ENCODE peak calls at places on chromosomes 4 and X, in nine cellular contexts. One of them, this sample, is unnamed.

GRCh38 chrX:38206036-38206435 is 14.6 kb downstream of the SRPX start:
- DNase-seq in neural progenitor cell: no peak
- DNase-seq in tibial artery: no peak
- DNase-seq in AG04450: no peak
- DNase-seq in GM06990: no peak
- DNase-seq in psoas muscle: no peak
- DNase-seq in BE2C: no peak
- DNase-seq in heart left ventricle: peak; percentile 32
- DNase-seq in right lobe of liver: no peak
- DNase-seq in this sample: peak; percentile 41

GRCh38 chr4:6875431-6875831 is 34.2 kb upstream of the TBC1D14 start:
- DNase-seq in neural progenitor cell: no peak
- DNase-seq in tibial artery: peak; percentile 58
- DNase-seq in AG04450: no peak
- DNase-seq in GM06990: no peak
- DNase-seq in psoas muscle: peak; percentile 89
- DNase-seq in BE2C: no peak
- DNase-seq in heart left ventricle: peak; percentile 70
- DNase-seq in right lobe of liver: no peak
- DNase-seq in this sample: no peak

GRCh38 chr4:38075370-38076152 is 115.4 kb downstream of the PTTG2 start:
- DNase-seq in neural progenitor cell: no peak
- DNase-seq in tibial artery: no peak
- DNase-seq in AG04450: no peak
- DNase-seq in GM06990: no peak
- DNase-seq in psoas muscle: no peak
- DNase-seq in BE2C: no peak
- DNase-seq in heart left ventricle: no peak
- DNase-seq in right lobe of liver: no peak
- DNase-seq in this sample: peak; percentile 26

GRCh38 chr4:150385606-150386005 is 196.3 kb upstream of the MAB21L2 start:
- DNase-seq in neural progenitor cell: peak; percentile 21
- DNase-seq in tibial artery: peak; percentile 34
- DNase-seq in AG04450: peak; percentile 73
- DNase-seq in GM06990: no peak
- DNase-seq in psoas muscle: no peak
- DNase-seq in BE2C: peak; percentile 76
- DNase-seq in heart left ventricle: peak; percentile 26
- DNase-seq in right lobe of liver: no peak
- DNase-seq in this sample: peak; percentile 77

GRCh38 chr4:141643557-141643956 is 7.2 kb downstream of the IL15 start:
- DNase-seq in neural progenitor cell: no peak
- DNase-seq in tibial artery: no peak
- DNase-seq in AG04450: no peak
- DNase-seq in GM06990: no peak
- DNase-seq in psoas muscle: no peak
- DNase-seq in BE2C: no peak
- DNase-seq in heart left ventricle: no peak
- DNase-seq in right lobe of liver: no peak
- DNase-seq in this sample: peak; percentile 69

GRCh38 chrX:65406532-65406931 is 128.1 kb downstream of the LAS1L start:
- DNase-seq in neural progenitor cell: peak; percentile 2
- DNase-seq in tibial artery: no peak
- DNase-seq in AG04450: no peak
- DNase-seq in GM06990: no peak
- DNase-seq in psoas muscle: no peak
- DNase-seq in BE2C: no peak
- DNase-seq in heart left ventricle: no peak
- DNase-seq in right lobe of liver: no peak
- DNase-seq in this sample: no peak

GRCh38 chr4:64520393-64520792 is 111.1 kb upstream of the TECRL start:
- DNase-seq in neural progenitor cell: no peak
- DNase-seq in tibial artery: no peak
- DNase-seq in AG04450: no peak
- DNase-seq in GM06990: no peak
- DNase-seq in psoas muscle: no peak
- DNase-seq in BE2C: no peak
- DNase-seq in heart left ventricle: no peak
- DNase-seq in right lobe of liver: no peak
- DNase-seq in this sample: no peak

GRCh38 chr4:77699731-77700210 is 94.2 kb downstream of the CXCL13 start:
- DNase-seq in neural progenitor cell: peak; percentile 70
- DNase-seq in tibial artery: no peak
- DNase-seq in AG04450: peak; percentile 82
- DNase-seq in GM06990: no peak
- DNase-seq in psoas muscle: no peak
- DNase-seq in BE2C: peak; percentile 26
- DNase-seq in heart left ventricle: no peak
- DNase-seq in right lobe of liver: no peak
- DNase-seq in this sample: peak; percentile 83

GRCh38 chrX:128805236-128805635 is 718.1 kb downstream of the SMARCA1 start:
- DNase-seq in neural progenitor cell: no peak
- DNase-seq in tibial artery: no peak
- DNase-seq in AG04450: no peak
- DNase-seq in GM06990: no peak
- DNase-seq in psoas muscle: no peak
- DNase-seq in BE2C: no peak
- DNase-seq in heart left ventricle: no peak
- DNase-seq in right lobe of liver: no peak
- DNase-seq in this sample: no peak

GRCh38 chr4:13399257-13399656 is 84.9 kb downstream of the RAB28 start:
- DNase-seq in neural progenitor cell: no peak
- DNase-seq in tibial artery: no peak
- DNase-seq in AG04450: no peak
- DNase-seq in GM06990: no peak
- DNase-seq in psoas muscle: no peak
- DNase-seq in BE2C: no peak
- DNase-seq in heart left ventricle: no peak
- DNase-seq in right lobe of liver: no peak
- DNase-seq in this sample: no peak

GRCh38 chrX:44904542-44905115 is 31.6 kb downstream of the KDM6A start:
- DNase-seq in neural progenitor cell: peak; percentile 41
- DNase-seq in tibial artery: no peak
- DNase-seq in AG04450: no peak
- DNase-seq in GM06990: no peak
- DNase-seq in psoas muscle: no peak
- DNase-seq in BE2C: no peak
- DNase-seq in heart left ventricle: no peak
- DNase-seq in right lobe of liver: no peak
- DNase-seq in this sample: no peak
- TF ChIP-seq CTCF in neural progenitor cell: peak; percentile 26
- TF ChIP-seq CTCF in tibial artery: no peak
- TF ChIP-seq CTCF in AG04450: peak; percentile 35
- TF ChIP-seq CTCF in GM06990: peak; percentile 28
- TF ChIP-seq CTCF in psoas muscle: no peak
- TF ChIP-seq CTCF in BE2C: peak; percentile 26
- TF ChIP-seq CTCF in heart left ventricle: no peak
- TF ChIP-seq CTCF in right lobe of liver: peak; percentile 21
- TF ChIP-seq CTCF in this sample: peak; percentile 54

DNA sequence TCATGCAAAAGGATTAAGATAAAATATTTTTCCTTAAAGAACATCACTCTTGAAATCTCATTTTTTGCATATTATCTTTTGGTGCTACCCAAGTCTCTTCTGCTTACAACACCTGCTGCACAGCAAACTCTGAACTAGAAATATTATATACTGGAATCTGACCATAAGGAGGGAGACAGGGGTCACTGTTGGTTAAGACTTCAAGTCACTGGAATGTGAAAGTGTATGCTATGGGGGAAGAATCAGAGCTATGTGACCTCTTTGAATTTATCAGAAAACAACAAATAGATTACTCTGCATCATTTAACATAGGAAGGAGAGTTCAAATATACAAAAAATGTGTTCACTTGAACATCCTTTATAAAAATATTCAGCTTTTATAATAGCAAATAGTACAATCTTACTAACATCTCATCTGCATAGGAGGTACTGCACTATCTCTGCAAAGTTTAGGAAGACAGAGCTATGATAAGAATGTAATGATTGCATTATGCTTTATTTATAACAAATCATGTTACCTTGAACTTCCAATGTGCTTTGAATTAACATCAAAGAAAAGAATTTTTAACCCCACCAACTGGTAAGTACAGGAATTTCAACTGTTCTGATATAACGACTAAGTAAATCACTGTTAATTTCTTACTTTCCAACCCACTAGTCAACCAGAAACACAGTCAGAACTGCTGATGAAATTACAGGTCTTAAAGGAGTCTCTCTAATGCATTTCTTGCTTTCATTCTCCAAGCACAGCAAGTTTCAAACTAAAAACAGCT is 69.8 kb downstream of the ZNF827 start:
- DNase-seq in neural progenitor cell: no peak
- DNase-seq in tibial artery: no peak
- DNase-seq in AG04450: no peak
- DNase-seq in GM06990: peak; percentile 35
- DNase-seq in psoas muscle: no peak
- DNase-seq in BE2C: no peak
- DNase-seq in heart left ventricle: no peak
- DNase-seq in right lobe of liver: no peak
- DNase-seq in this sample: no peak
- TF ChIP-seq CTCF in neural progenitor cell: no peak
- TF ChIP-seq CTCF in tibial artery: no peak
- TF ChIP-seq CTCF in AG04450: peak; percentile 29
- TF ChIP-seq CTCF in GM06990: no peak
- TF ChIP-seq CTCF in psoas muscle: no peak
- TF ChIP-seq CTCF in BE2C: no peak
- TF ChIP-seq CTCF in heart left ventricle: no peak
- TF ChIP-seq CTCF in right lobe of liver: no peak
- TF ChIP-seq CTCF in this sample: no peak

DNA sequence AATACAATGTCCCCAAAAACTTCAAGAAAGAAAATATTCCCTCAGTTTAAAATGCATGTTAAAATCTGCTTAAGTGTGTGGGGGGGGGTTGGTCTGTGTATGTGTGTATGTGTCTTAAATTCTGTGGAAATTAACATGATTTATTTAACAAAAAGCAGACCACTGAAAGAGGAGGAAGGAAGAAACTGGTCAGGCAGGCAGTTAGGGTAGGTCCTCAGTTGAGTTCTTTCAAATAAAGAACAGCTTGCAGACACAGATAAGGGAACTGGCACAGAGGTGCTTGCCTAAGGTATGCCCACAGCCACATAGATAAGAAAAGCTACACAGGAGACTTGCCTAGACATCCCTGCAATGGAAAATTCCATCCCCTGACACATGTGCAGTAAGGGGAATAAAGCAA is 28.8 kb upstream of the TFDP3 start:
- DNase-seq in neural progenitor cell: no peak
- DNase-seq in tibial artery: no peak
- DNase-seq in AG04450: no peak
- DNase-seq in GM06990: no peak
- DNase-seq in psoas muscle: no peak
- DNase-seq in BE2C: no peak
- DNase-seq in heart left ventricle: no peak
- DNase-seq in right lobe of liver: no peak
- DNase-seq in this sample: no peak
- TF ChIP-seq CTCF in neural progenitor cell: no peak
- TF ChIP-seq CTCF in tibial artery: no peak
- TF ChIP-seq CTCF in AG04450: no peak
- TF ChIP-seq CTCF in GM06990: no peak
- TF ChIP-seq CTCF in psoas muscle: no peak
- TF ChIP-seq CTCF in BE2C: no peak
- TF ChIP-seq CTCF in heart left ventricle: no peak
- TF ChIP-seq CTCF in right lobe of liver: no peak
- TF ChIP-seq CTCF in this sample: no peak

GRCh38 chrX:153927936-153928760 is 2.1 kb upstream of the ARHGAP4 start:
- DNase-seq in neural progenitor cell: peak; percentile 97
- DNase-seq in tibial artery: peak; percentile 94
- DNase-seq in AG04450: peak; percentile 94
- DNase-seq in GM06990: peak; percentile 100
- DNase-seq in psoas muscle: peak; percentile 99
- DNase-seq in BE2C: peak; percentile 94
- DNase-seq in heart left ventricle: peak; percentile 98
- DNase-seq in right lobe of liver: peak; percentile 97
- DNase-seq in this sample: peak; percentile 95
- TF ChIP-seq CTCF in neural progenitor cell: no peak
- TF ChIP-seq CTCF in tibial artery: no peak
- TF ChIP-seq CTCF in AG04450: peak; percentile 29
- TF ChIP-seq CTCF in GM06990: peak; percentile 17
- TF ChIP-seq CTCF in psoas muscle: peak; percentile 22
- TF ChIP-seq CTCF in BE2C: peak; percentile 30
- TF ChIP-seq CTCF in heart left ventricle: no peak
- TF ChIP-seq CTCF in right lobe of liver: no peak
- TF ChIP-seq CTCF in this sample: peak; percentile 24

GRCh38 chr4:83364312-83364711 is 29.7 kb upstream of the HPSE start:
- DNase-seq in neural progenitor cell: no peak
- DNase-seq in tibial artery: no peak
- DNase-seq in AG04450: no peak
- DNase-seq in GM06990: no peak
- DNase-seq in psoas muscle: no peak
- DNase-seq in BE2C: no peak
- DNase-seq in heart left ventricle: no peak
- DNase-seq in right lobe of liver: no peak
- DNase-seq in this sample: no peak

GRCh38 chr4:83358410-83358809 is 23.8 kb upstream of the HPSE start:
- DNase-seq in neural progenitor cell: no peak
- DNase-seq in tibial artery: no peak
- DNase-seq in AG04450: peak; percentile 39
- DNase-seq in GM06990: no peak
- DNase-seq in psoas muscle: no peak
- DNase-seq in BE2C: no peak
- DNase-seq in heart left ventricle: no peak
- DNase-seq in right lobe of liver: no peak
- DNase-seq in this sample: peak; percentile 42

GRCh38 chr4:83360018-83360417 is 25.4 kb upstream of the HPSE start:
- DNase-seq in neural progenitor cell: no peak
- DNase-seq in tibial artery: no peak
- DNase-seq in AG04450: no peak
- DNase-seq in GM06990: no peak
- DNase-seq in psoas muscle: no peak
- DNase-seq in BE2C: no peak
- DNase-seq in heart left ventricle: no peak
- DNase-seq in right lobe of liver: no peak
- DNase-seq in this sample: no peak

GRCh38 chr4:83361416-83362196 is 27.0 kb upstream of the HPSE start:
- DNase-seq in neural progenitor cell: no peak
- DNase-seq in tibial artery: no peak
- DNase-seq in AG04450: no peak
- DNase-seq in GM06990: no peak
- DNase-seq in psoas muscle: no peak
- DNase-seq in BE2C: no peak
- DNase-seq in heart left ventricle: no peak
- DNase-seq in right lobe of liver: no peak
- DNase-seq in this sample: no peak

GRCh38 chr4:83362492-83363329 is 28.1 kb upstream of the HPSE start:
- DNase-seq in neural progenitor cell: no peak
- DNase-seq in tibial artery: no peak
- DNase-seq in AG04450: no peak
- DNase-seq in GM06990: no peak
- DNase-seq in psoas muscle: no peak
- DNase-seq in BE2C: no peak
- DNase-seq in heart left ventricle: no peak
- DNase-seq in right lobe of liver: no peak
- DNase-seq in this sample: peak; percentile 25
- TF ChIP-seq CTCF in neural progenitor cell: peak; percentile 42
- TF ChIP-seq CTCF in tibial artery: peak; percentile 19
- TF ChIP-seq CTCF in AG04450: peak; percentile 58
- TF ChIP-seq CTCF in GM06990: peak; percentile 48
- TF ChIP-seq CTCF in psoas muscle: peak; percentile 22
- TF ChIP-seq CTCF in BE2C: peak; percentile 40
- TF ChIP-seq CTCF in heart left ventricle: no peak
- TF ChIP-seq CTCF in right lobe of liver: peak; percentile 22
- TF ChIP-seq CTCF in this sample: peak; percentile 57

This sample was measured in brain microvascular endothelial cell.